ENCODE peak calls at places on chromosomes 3 and 15, in six cellular contexts. B, E, H, O, C and Q are unnamed samples.
A peak's percentile ranks its signal among the peaks of the same experiment; 100 is the strongest.

GRCh38 chr15:100705065-100705464 is 102.7 kb downstream of the ASB7 start:
- DNase-seq in B (no peak), E (no peak), H (no peak), O (no peak), C (no peak), Q (no peak)

GRCh38 chr3:38168988-38169363 is 3.6 kb downstream of the OXSR1 start:
- DNase-seq in B (no peak), E (no peak), H (no peak), O (peak; percentile 42), C (no peak), Q (no peak)

GRCh38 chr3:156801746-156802145 is 24.4 kb upstream of the LEKR1 start:
- DNase-seq in B (no peak), E (no peak), H (no peak), O (no peak), C (no peak), Q (no peak)

GRCh38 chr3:154188416-154188815 is 67.2 kb downstream of the ARHGEF26 start:
- DNase-seq in B (no peak), E (no peak), H (no peak), O (no peak), C (no peak), Q (no peak)

GRCh38 chr3:11059090-11059798 is 66.7 kb downstream of the SLC6A1 start:
- DNase-seq in B (no peak), E (peak; percentile 37), H (no peak), O (peak; percentile 41), C (peak; percentile 67), Q (peak; percentile 12)

GRCh38 chr15:23074684-23075083 is 35.3 kb upstream of the TUBGCP5 start:
- DNase-seq in B (no peak), E (no peak), H (no peak), O (no peak), C (no peak), Q (no peak)

GRCh38 chr15:78097667-78098066 is 5.3 kb downstream of the SH2D7 start:
- DNase-seq in B (no peak), E (no peak), H (no peak), O (no peak), C (no peak), Q (no peak)

GRCh38 chr15:88309363-88309762 is 52.8 kb upstream of the NTRK3 start:
- DNase-seq in B (no peak), E (no peak), H (no peak), O (no peak), C (no peak), Q (no peak)

GRCh38 chr3:126446791-126447190 is 28.9 kb downstream of the ZXDC start:
- DNase-seq in B (no peak), E (no peak), H (no peak), O (no peak), C (no peak), Q (no peak)

GRCh38 chr3:126158912-126159227 is 21.5 kb downstream of the ALDH1L1 start:
- DNase-seq in B (no peak), E (no peak), H (no peak), O (no peak), C (no peak), Q (no peak)

GRCh38 chr3:48413611-48414010 is 16.3 kb downstream of the PLXNB1 start:
- DNase-seq in B (no peak), E (peak; percentile 2), H (no peak), O (no peak), C (no peak), Q (no peak)

GRCh38 chr3:188253800-188254452 is 100.0 kb downstream of the LPP start:
- DNase-seq in B (no peak), E (no peak), H (no peak), O (no peak), C (no peak), Q (no peak)

GRCh38 chr3:106711650-106712049 is 665.6 kb upstream of the CCDC54 start:
- DNase-seq in B (no peak), E (no peak), H (no peak), O (peak; percentile 88), C (no peak), Q (no peak)

GRCh38 chr3:42711491-42712343 is 9.1 kb upstream of the HHATL start:
- DNase-seq in B (no peak), E (no peak), H (no peak), O (no peak), C (no peak), Q (no peak)

GRCh38 chr15:71775857-71776256 is 34.5 kb upstream of the NR2E3 start:
- DNase-seq in B (no peak), E (no peak), H (no peak), O (no peak), C (no peak), Q (no peak)

GRCh38 chr15:69557340-69558137 is 104.9 kb downstream of the RPLP1 start:
- DNase-seq in B (no peak), E (no peak), H (no peak), O (peak; percentile 95), C (peak; percentile 67), Q (no peak)

GRCh38 chr3:37163262-37164020 is 10.9 kb downstream of the LRRFIP2 start:
- DNase-seq in B (no peak), E (no peak), H (no peak), O (peak; percentile 89), C (no peak), Q (no peak)

GRCh38 chr3:184359610-184360009 is 1.8 kb downstream of the CLCN2 start:
- DNase-seq in B (no peak), E (no peak), H (no peak), O (no peak), C (no peak), Q (no peak)

GRCh38 chr3:43185656-43186375 is 79.9 kb upstream of the POMGNT2 start:
- DNase-seq in B (no peak), E (no peak), H (no peak), O (peak; percentile 2), C (no peak), Q (no peak)

DNA sequence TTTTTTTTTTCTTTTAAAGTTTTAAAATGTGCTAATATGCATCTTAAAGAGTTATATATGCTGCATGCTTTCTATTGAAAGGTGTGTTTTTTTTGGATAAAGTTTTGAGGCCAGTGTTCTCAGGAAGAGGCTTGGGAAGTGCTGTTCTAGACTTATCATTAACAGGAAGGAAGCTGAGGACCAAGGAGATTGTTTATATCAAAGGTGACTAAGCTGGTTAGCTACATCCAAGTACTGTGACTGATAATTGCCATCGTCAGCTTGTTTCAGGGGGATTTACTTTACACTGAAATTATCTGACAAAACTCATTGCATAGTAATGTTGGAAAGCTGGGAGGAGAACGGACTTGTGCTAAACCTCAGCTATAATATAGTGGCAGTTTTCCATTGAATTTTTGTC is 36.3 kb upstream of the UTS2B start:
- DNase-seq in B (no peak), E (no peak), H (no peak), O (peak; percentile 49), C (no peak), Q (no peak)
- H3K36me3 ChIP-seq in B (no peaks in the 10 kb centered on the region), E (peaks cover 84% of the 10 kb centered on the region), H (no peaks in the 10 kb centered on the region), O (peaks cover 35% of the 10 kb centered on the region), C (peaks cover 48% of the 10 kb centered on the region), Q (peaks cover 2% of the 10 kb centered on the region)

GRCh38 chr3:33855884-33856546 is 57.6 kb downstream of the PDCD6IP start:
- DNase-seq in B (no peak), E (no peak), H (no peak), O (peak; percentile 31), C (no peak), Q (no peak)
- TF ChIP-seq CTCF in B (no peak), E (no peak), H (no peak), O (no peak), C (no peak), Q (no peak)

DNA sequence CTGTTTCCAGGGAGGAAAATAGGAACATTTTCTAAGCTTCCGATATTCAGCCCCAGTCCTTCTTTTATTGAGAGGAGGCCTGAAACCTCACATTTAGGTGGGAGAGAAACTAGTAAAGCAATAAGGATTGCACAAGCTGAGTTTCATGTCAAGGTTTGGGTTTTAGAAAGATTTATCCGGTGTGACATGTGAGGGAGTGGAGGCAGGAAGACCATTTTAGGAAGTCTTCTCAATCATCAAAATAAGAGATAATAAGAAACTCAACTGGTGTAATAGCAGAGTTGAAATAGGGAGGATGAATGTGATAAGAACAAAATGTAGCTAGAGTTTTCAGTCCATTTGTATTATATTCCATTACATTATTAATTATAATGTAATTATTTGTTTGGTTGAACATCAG is 27.7 kb upstream of the CLDN16 start:
- DNase-seq in B (no peak), E (no peak), H (no peak), O (no peak), C (no peak), Q (no peak)
- H3K36me3 ChIP-seq in B (no peaks in the 10 kb centered on the region), E (no peaks in the 10 kb centered on the region), H (no peaks in the 10 kb centered on the region), O (no peaks in the 10 kb centered on the region), C (no peaks in the 10 kb centered on the region), Q (no peaks in the 10 kb centered on the region)

DNA sequence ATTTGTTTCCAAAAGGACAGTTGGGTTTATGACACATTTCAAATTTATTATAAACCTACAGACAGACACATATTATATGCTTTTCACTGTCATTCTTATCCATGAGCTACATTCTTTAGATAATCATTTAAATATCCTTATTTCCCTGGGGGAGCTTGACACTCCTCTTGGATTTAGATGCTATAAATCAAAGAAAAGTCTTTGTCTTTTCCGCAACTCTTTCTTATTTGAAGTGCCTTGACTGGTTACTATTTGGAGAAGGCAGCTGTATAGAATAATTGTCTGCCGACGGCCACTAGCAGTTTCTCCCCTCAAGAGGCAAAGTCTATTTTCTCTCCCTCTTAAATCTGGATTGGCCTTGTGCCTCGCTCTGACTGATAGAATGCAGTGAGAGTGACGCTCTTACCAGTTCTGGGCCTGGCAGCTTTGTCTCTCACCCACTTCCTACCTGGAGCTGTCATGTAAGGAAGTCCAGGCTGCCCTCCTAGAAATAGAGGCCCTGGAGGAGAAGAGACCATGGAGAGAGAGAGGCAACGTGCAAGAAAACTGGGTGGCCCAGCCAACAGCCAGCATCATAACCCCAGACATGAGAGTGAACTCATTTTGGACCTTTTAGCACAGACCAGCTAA is 6.9 kb upstream of the LRIG1 start:
- DNase-seq in B (no peak), E (no peak), H (no peak), O (no peak), C (no peak), Q (no peak)
- TF ChIP-seq CTCF in B (no peak), E (no peak), H (no peak), O (no peak), C (no peak), Q (no peak)